ENCODE peak calls at places on chromosome 16, in four cellular contexts. C is activated T-helper 1 cell treated with anti-CD3 and anti-CD28 coated beads, Interleukin-12 subunit alpha, Interleukin-12 subunit beta, Interleukin-2, Interleukin-4 antibody, amounts not matched to agents 30 ng/mL and 10 ng/mL and 1 ng/mL, durations not matched to agents 14 hours and 24 hours and 36 hours; S is ACHN; R is WTC11. I is an unnamed sample.

GRCh38 chr16:48188449-48189102 is 32.8 kb upstream of the ABCC12 start:
- DNase-seq in S (no peak), C (no peak), R (no peak), I (no peak)

GRCh38 chr16:56341656-56342397 is 83.5 kb downstream of the AMFR start:
- DNase-seq in R (no peak), C (no peak), S (no peak), I (no peak)

GRCh38 chr16:11224894-11225676 is 30.9 kb downstream of the SOCS1 start:
- DNase-seq in R (no peak), S (no peak), C (peak), I (peak)

GRCh38 chr16:27424772-27425498 is 23.0 kb downstream of the IL21R start:
- DNase-seq in C (no peak), S (no peak), R (no peak), I (peak)

GRCh38 chr16:29900888-29901606 is 759 bp downstream of the ASPHD1 start:
- DNase-seq in S (peak), C (no peak), R (no peak), I (no peak)

GRCh38 chr16:86761117-86761971 is 183.0 kb downstream of the FOXL1 start:
- DNase-seq in S (peak), C (peak), R (peak), I (peak)

GRCh38 chr16:48384305-48384981 is 770 bp downstream of the SIAH1 start:
- DNase-seq in S (peak), C (peak), R (peak), I (peak)

GRCh38 chr16:88768041-88768876 is 16.8 kb downstream of the PIEZO1 start:
- DNase-seq in S (no peak), R (no peak), C (no peak), I (no peak)

GRCh38 chr16:47058295-47059086 is 85.0 kb upstream of the DNAJA2 start:
- DNase-seq in S (no peak), R (no peak), C (no peak), I (no peak)

GRCh38 chr16:83971165-83972130 is 3.4 kb downstream of the NECAB2 start:
- DNase-seq in C (no peak), R (no peak), S (no peak), I (no peak)